ENCODE peak calls at places on chromosomes 2 and 18, in five cellular contexts. V, Q, N, B and S are unnamed samples.

GRCh38 chr2:44602446-44602845 is 240.7 kb downstream of the CAMKMT start:
- DNase-seq in V (no peak), Q (no peak), N (no peak), B (no peak), S (no peak)

GRCh38 chr2:240457223-240458043 is 22.0 kb downstream of the GPC1 start:
- DNase-seq in V (no peak), Q (no peak), N (no peak), B (no peak), S (peak; percentile 95)

GRCh38 chr2:7061436-7061779 is 144.2 kb downstream of the RNF144A start:
- DNase-seq in V (no peak), Q (no peak), N (no peak), B (no peak), S (no peak)

GRCh38 chr2:31107588-31108300 is 30.5 kb downstream of the GALNT14 start:
- DNase-seq in V (no peak), Q (no peak), N (peak; percentile 26), B (peak; percentile 5), S (no peak)

GRCh38 chr2:47108638-47109372 is 46.3 kb downstream of the STPG4 start:
- DNase-seq in V (no peak), Q (no peak), N (no peak), B (no peak), S (no peak)

GRCh38 chr2:158214431-158214830 is 112.8 kb downstream of the UPP2 start:
- DNase-seq in V (no peak), Q (no peak), N (no peak), B (peak; percentile 45), S (peak; percentile 29)

GRCh38 chr18:907171-907879 is 2.7 kb downstream of the ADCYAP1 start:
- DNase-seq in V (no peak), Q (peak; percentile 49), N (no peak), B (no peak), S (no peak)

GRCh38 chr2:65024149-65024829 is 31.9 kb upstream of the CEP68 start:
- DNase-seq in V (no peak), Q (no peak), N (peak; percentile 88), B (peak; percentile 72), S (no peak)

GRCh38 chr2:143717053-143717452 is 587.8 kb downstream of the ARHGAP15 start:
- DNase-seq in V (no peak), Q (peak; percentile 71), N (no peak), B (no peak), S (no peak)

GRCh38 chr18:57801379-57802165 is 1.5 kb downstream of the ATP8B1 start:
- DNase-seq in V (peak; percentile 6), Q (peak; percentile 36), N (no peak), B (no peak), S (no peak)
- H3K27ac ChIP-seq in V (no peak overlapping the region), Q (no peak overlapping the region), N (no peak overlapping the region), B (peak overlapping the region; percentile 84), S (no peak overlapping the region)

GRCh38 chr18:70069965-70070364 is 122.3 kb upstream of the CD226 start:
- DNase-seq in V (no peak), Q (no peak), N (no peak), B (no peak), S (no peak)
- H3K4me1 ChIP-seq in V (no peaks in the 10 kb centered on the region), Q (no peaks in the 10 kb centered on the region), N (no peaks in the 10 kb centered on the region), B (no peaks in the 10 kb centered on the region), S (no peaks in the 10 kb centered on the region)

GRCh38 chr18:48932822-48933510 is 17.8 kb downstream of the SMAD7 start:
- DNase-seq in V (no peak), Q (no peak), N (no peak), B (no peak), S (no peak)

GRCh38 chr18:48934708-48935432 is 15.9 kb downstream of the SMAD7 start:
- DNase-seq in V (no peak), Q (no peak), N (no peak), B (peak; percentile 31), S (no peak)

GRCh38 chr18:48934400-48934707 is 16.4 kb downstream of the SMAD7 start:
- DNase-seq in V (no peak), Q (no peak), N (no peak), B (no peak), S (no peak)

GRCh38 chr18:48933578-48934399 is 17.0 kb downstream of the SMAD7 start:
- DNase-seq in V (no peak), Q (no peak), N (peak; percentile 62), B (no peak), S (no peak)

DNA sequence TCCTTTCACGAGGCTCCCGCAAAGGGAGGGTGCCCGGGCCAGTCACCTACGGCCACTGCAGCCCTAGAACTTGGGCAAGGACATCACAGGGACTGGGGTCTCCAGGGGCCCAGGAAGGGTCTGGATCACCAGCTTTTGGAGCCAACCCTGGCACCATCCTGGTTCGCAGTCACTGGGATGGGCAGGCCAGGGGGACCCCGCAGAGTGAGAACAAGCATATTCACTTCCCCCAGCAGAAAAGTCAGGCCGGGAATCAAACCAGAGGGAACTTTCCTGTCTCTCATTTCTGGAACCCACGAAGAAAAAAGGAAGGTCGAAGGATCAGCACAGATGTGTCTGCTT is 15.4 kb downstream of the SMAD7 start:
- DNase-seq in V (no peak), Q (no peak), N (no peak), B (no peak), S (no peak)
- H3K27ac ChIP-seq in V (no peak overlapping the region), Q (peak overlapping the region; percentile 93), N (peak overlapping the region; percentile 71), B (peak overlapping the region; percentile 63), S (peak overlapping the region; percentile 42)

GRCh38 chr2:28621172-28622100 is 125.6 kb downstream of the PLB1 start:
- DNase-seq in V (peak; percentile 32), Q (peak; percentile 47), N (peak; percentile 92), B (peak; percentile 98), S (peak; percentile 84)
- H3K4me1 ChIP-seq in V (peaks cover 20% of the 10 kb centered on the region), Q (peaks cover 2% of the 10 kb centered on the region), N (peaks cover 22% of the 10 kb centered on the region), B (peaks cover 13% of the 10 kb centered on the region), S (peaks cover 46% of the 10 kb centered on the region)

GRCh38 chr2:28336264-28336992 is 56.2 kb upstream of the FOSL2 start:
- DNase-seq in V (no peak), Q (no peak), N (no peak), B (no peak), S (no peak)

GRCh38 chr2:28338046-28338753 is 54.5 kb upstream of the FOSL2 start:
- DNase-seq in V (no peak), Q (no peak), N (no peak), B (peak; percentile 97), S (peak; percentile 61)

GRCh38 chr2:28338754-28339325 is 53.8 kb upstream of the FOSL2 start:
- DNase-seq in V (no peak), Q (no peak), N (no peak), B (no peak), S (peak; percentile 53)

GRCh38 chr2:28335666-28336065 is 57.0 kb upstream of the FOSL2 start:
- DNase-seq in V (no peak), Q (no peak), N (no peak), B (no peak), S (no peak)

DNA sequence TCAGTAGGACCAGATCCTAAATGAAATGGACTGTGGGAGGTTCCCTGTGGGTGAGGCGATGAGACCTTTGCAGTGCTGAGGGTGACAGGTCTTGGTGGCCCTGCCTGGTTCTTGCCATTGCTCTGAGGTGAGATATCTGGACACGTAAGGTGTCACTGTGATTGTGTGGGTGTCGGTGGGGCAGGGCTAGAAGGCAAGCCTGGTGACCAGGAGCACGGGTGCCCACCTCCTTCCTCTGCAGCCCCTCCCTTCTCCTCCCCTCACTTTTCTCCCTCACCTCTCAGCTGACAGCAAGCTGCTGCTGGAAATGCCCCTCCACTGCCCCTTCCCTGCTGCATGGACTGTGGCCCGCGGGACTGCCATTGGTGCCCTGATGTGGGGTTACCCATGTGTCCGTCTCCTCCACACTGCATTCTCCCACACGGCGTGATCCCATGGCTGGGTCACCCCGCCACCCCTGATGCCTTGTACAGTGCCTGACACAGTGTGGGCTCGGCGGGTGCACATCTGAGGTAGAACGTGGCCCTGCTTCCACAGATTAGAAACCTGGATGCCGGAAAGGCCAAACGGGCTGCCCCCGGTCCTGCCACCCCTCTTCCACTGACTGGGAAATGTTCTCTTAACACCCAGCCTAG is 55.5 kb upstream of the FOSL2 start:
- DNase-seq in V (no peak), Q (no peak), N (no peak), B (no peak), S (no peak)
- H3K27ac ChIP-seq in V (no peak overlapping the region), Q (no peak overlapping the region), N (no peak overlapping the region), B (no peak overlapping the region), S (no peak overlapping the region)

GRCh38 chr2:26068602-26069298 is 34.9 kb downstream of the RAB10 start:
- DNase-seq in V (no peak), Q (no peak), N (peak; percentile 84), B (peak; percentile 82), S (peak; percentile 58)

GRCh38 chr2:26073830-26074229 is 39.9 kb downstream of the RAB10 start:
- DNase-seq in V (no peak), Q (no peak), N (no peak), B (no peak), S (no peak)

GRCh38 chr2:26067980-26068507 is 34.2 kb downstream of the RAB10 start:
- DNase-seq in V (no peak), Q (no peak), N (no peak), B (no peak), S (no peak)

GRCh38 chr2:26072925-26073768 is 39.3 kb downstream of the RAB10 start:
- DNase-seq in V (no peak), Q (no peak), N (no peak), B (no peak), S (no peak)

DNA sequence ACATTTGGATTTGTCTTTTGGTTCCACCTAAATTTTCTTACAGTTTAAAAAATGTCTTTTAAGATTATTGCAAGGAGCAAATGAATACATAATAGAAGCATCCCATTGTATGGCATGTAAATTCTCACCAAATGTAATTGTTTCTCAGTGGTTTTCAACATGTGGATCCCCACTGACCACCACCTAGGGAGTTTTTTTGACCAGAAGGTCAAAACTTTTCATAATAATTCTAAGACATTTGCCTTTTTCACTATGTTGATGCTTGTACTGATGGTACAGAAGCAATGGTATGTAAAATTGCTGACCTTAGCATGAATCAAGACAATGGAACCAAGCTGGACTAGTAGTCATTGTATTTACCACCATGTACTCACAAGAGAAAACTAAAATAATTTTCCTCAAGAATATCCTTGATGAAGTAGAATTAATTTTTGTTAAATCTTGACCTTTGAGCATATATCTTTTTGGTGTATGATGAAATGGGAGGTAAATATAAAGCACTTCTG is 36.9 kb downstream of the RAB10 start:
- DNase-seq in V (no peak), Q (no peak), N (no peak), B (no peak), S (no peak)
- H3K4me1 ChIP-seq in V (peaks cover 4% of the 10 kb centered on the region), Q (peaks cover 6% of the 10 kb centered on the region), N (peaks cover 18% of the 10 kb centered on the region), B (peaks cover 5% of the 10 kb centered on the region), S (peaks cover 2% of the 10 kb centered on the region)